ENCODE peak calls at places on chromosomes 2 and 18, in six cellular contexts. D is mesenchymal stem cell, Y is SK-N-SH, X is HCT116, L is uterus, G is left ventricle myocardium inferior. R is an unnamed sample. For H3K27me3 and H3K4me1, the result is how much of the 10 kb centered on the place peaks cover.

GRCh38 chr18:27577740-27578139 is 392.6 kb upstream of the CHST9 start:
- DNase-seq in G (no peak), X (no peak), Y (no peak), D (no peak), L (no peak), R (no peak)

GRCh38 chr2:190311893-190312634 is 7.6 kb downstream of the HIBCH start:
- DNase-seq in G (no peak), L (no peak), X (no peak), D (no peak), Y (no peak), R (no peak)

GRCh38 chr18:2376707-2377106 is 194.6 kb downstream of the METTL4 start:
- DNase-seq in D (no peak), Y (no peak), L (no peak), G (no peak), X (no peak), R (no peak)

GRCh38 chr2:134934150-134934549 is 15.5 kb downstream of the CCNT2 start:
- DNase-seq in D (no peak), X (no peak), Y (no peak), G (no peak), L (no peak), R (no peak)

GRCh38 chr2:9538000-9538507 is 17.6 kb downstream of the ADAM17 start:
- DNase-seq in G (no peak), D (peak), Y (no peak), L (no peak), X (no peak), R (no peak)

GRCh38 chr2:205216580-205216979 is 465.7 kb upstream of the NRP2 start:
- DNase-seq in D (no peak), X (no peak), Y (no peak), L (no peak), G (no peak), R (no peak)

GRCh38 chr18:24913507-24914147 is 438.3 kb downstream of the ZNF521 start:
- DNase-seq in G (no peak), X (no peak), L (no peak), Y (peak), D (peak), R (no peak)

GRCh38 chr2:222861411-222862067 is 703 bp downstream of the ACSL3 start:
- DNase-seq in L (peak), G (peak), Y (peak), X (no peak), D (no peak), R (peak)

GRCh38 chr2:36707050-36707449 is 10.5 kb downstream of the VIT start:
- DNase-seq in G (no peak), L (no peak), Y (no peak), X (no peak), D (peak), R (no peak)

GRCh38 chr18:2883137-2883671 is 36.4 kb downstream of the EMILIN2 start:
- DNase-seq in Y (no peak), X (no peak), G (no peak), L (peak), D (no peak), R (no peak)

GRCh38 chr2:20439193-20439475 is 7.7 kb upstream of the RHOB start:
- DNase-seq in Y (no peak), D (peak), L (no peak), X (no peak), G (no peak), R (no peak)

GRCh38 chr2:147095376-147095775 is 749.5 kb upstream of the ACVR2A start:
- DNase-seq in D (no peak), X (no peak), Y (no peak), L (no peak), G (no peak), R (no peak)

GRCh38 chr2:227389661-227390060 is 1.9 kb upstream of the SCYGR1 start:
- DNase-seq in D (no peak), Y (no peak), G (no peak), X (no peak), L (no peak), R (no peak)

GRCh38 chr2:241777167-241777685 is 604 bp downstream of the GAL3ST2 start:
- DNase-seq in G (no peak), X (no peak), D (no peak), L (no peak), Y (peak), R (peak)

GRCh38 chr18:13095466-13095865 is 104.3 kb downstream of the CEP192 start:
- DNase-seq in L (no peak), Y (no peak), D (no peak), X (no peak), G (no peak), R (no peak)

GRCh38 chr18:50917021-50917420 is 38.1 kb downstream of the ME2 start:
- DNase-seq in G (no peak), Y (no peak), L (no peak), D (no peak), X (no peak), R (no peak)

GRCh38 chr2:238719641-238720040 is 128.2 kb upstream of the TWIST2 start:
- DNase-seq in L (no peak), D (no peak), Y (no peak), G (no peak), X (no peak), R (no peak)

GRCh38 chr2:25188405-25188804 is 20.0 kb upstream of the POMC start:
- DNase-seq in X (no peak), L (no peak), D (no peak), G (no peak), Y (no peak), R (no peak)

GRCh38 chr2:127174176-127174575 is 45.9 kb downstream of the CYP27C1 start:
- DNase-seq in Y (peak), L (peak), X (no peak), G (no peak), D (peak), R (no peak)

GRCh38 chr2:229921101-229921891 is 513 bp downstream of the TRIP12 start:
- DNase-seq in L (peak), X (peak), D (peak), G (peak), Y (peak), R (peak)

GRCh38 chr18:57397440-57397839 is 37.7 kb upstream of the ONECUT2 start:
- DNase-seq in L (no peak), X (peak), Y (no peak), D (peak), G (no peak), R (no peak)

GRCh38 chr18:8757598-8757997 is 52.2 kb downstream of the MTCL1 start:
- DNase-seq in X (no peak), L (no peak), Y (no peak), G (no peak), D (no peak), R (no peak)

GRCh38 chr2:115165529-115166109 is 723.2 kb downstream of the DPP10 start:
- DNase-seq in L (no peak), D (peak), Y (peak), G (no peak), X (no peak), R (no peak)

GRCh38 chr2:73925853-73926492 is 707 bp upstream of the DGUOK start:
- DNase-seq in D (no peak), Y (peak), L (no peak), X (no peak), G (no peak), R (no peak)

GRCh38 chr18:5895886-5896740 is 791 bp upstream of the TMEM200C start:
- DNase-seq in X (no peak), Y (peak), G (peak), D (peak), L (no peak), R (peak)

DNA sequence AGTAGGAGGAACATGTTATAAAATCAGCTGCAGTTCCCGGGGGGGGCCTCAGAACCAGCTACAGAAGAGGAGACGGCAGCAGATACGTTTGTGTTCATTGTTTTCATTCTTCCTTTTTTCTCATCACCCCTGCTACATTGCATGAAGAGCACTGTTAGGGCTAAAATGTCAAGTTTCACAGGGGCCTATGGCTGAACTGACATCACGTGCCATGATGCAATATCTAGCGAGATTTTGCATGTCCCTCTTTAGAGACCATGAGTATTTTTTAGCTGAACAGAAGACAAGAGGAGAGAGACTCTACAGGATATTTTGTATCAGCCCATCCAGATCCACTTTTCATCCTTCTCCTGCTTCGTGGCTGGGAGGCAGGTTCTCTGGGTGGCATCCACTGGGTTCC is 97.6 kb downstream of the MRPS9 start:
- DNase-seq in G (no peak), L (no peak), D (no peak), Y (no peak), X (no peak), R (no peak)
- H3K27me3 ChIP-seq in G (under half), L (under half), D (under half), Y (under half), X (under half), R (under half)

GRCh38 chr2:51027442-51027841 is 4.5 kb downstream of the NRXN1 start:
- DNase-seq in X (no peak), Y (no peak), G (no peak), D (no peak), L (no peak), R (no peak)
- H3K4me1 ChIP-seq in X (under half), Y (under half), G (under half), D (under half), L (under half), R (under half)

GRCh38 chr2:85577063-85577385 is 362 bp upstream of the VAMP8 start:
- DNase-seq in X (no peak), D (no peak), Y (no peak), G (no peak), L (no peak), R (no peak)

GRCh38 chr2:85578243-85579180 is 1.1 kb downstream of the VAMP8 start:
- DNase-seq in X (no peak), L (no peak), G (peak), Y (no peak), D (peak), R (peak)

GRCh38 chr2:85577386-85578242 is at the start of gene VAMP8:
- DNase-seq in X (peak), L (no peak), Y (no peak), G (no peak), D (peak), R (no peak)

GRCh38 chr2:85580206-85580605 is 2.8 kb downstream of the VAMP8 start:
- DNase-seq in G (no peak), Y (no peak), D (no peak), L (no peak), X (no peak), R (no peak)

GRCh38 chr2:85579266-85579935 is 2.0 kb downstream of the VAMP8 start:
- DNase-seq in D (peak), L (no peak), X (no peak), G (no peak), Y (no peak), R (peak)
- H3K27ac ChIP-seq in D (peak), L (peak), X (no peak), G (peak), Y (no peak), R (no peak)

GRCh38 chr2:1602359-1603010 is 141.8 kb downstream of the PXDN start:
- DNase-seq in X (no peak), L (no peak), D (peak), Y (no peak), G (no peak), R (no peak)

GRCh38 chr2:1603059-1603458 is 141.3 kb downstream of the PXDN start:
- DNase-seq in D (no peak), L (no peak), G (no peak), X (no peak), Y (no peak), R (no peak)

GRCh38 chr2:1600191-1601063 is 143.9 kb downstream of the PXDN start:
- DNase-seq in G (no peak), D (peak), X (no peak), L (no peak), Y (no peak), R (no peak)

GRCh38 chr2:1601064-1601405 is 143.3 kb downstream of the PXDN start:
- DNase-seq in D (peak), G (no peak), L (no peak), X (no peak), Y (no peak), R (no peak)

GRCh38 chr2:1601471-1602358 is 142.6 kb downstream of the PXDN start:
- DNase-seq in L (no peak), G (peak), D (peak), X (no peak), Y (no peak), R (no peak)
- H3K27me3 ChIP-seq in L (under half), G (under half), D (under half), X (under half), Y (under half), R (under half)

DNA sequence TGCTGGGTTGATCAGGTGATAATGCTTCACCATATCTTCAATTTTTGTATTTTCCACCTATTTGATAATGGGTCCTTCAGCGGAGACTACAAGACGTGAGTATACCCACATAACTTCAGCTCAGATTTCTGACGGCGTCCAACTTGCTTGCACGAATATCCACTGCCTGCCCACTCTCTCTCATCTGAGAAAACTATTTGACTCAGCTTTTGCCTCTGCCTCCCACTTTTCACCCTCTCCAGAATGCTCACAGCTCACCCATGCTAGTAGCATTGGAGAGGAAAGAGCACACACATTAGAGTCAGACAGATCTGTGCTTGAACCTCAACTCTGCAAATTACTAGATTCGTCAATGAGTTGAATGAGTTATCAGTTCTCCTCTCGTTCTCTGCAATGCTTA is 166.8 kb downstream of the BCL2 start:
- DNase-seq in Y (no peak), D (no peak), G (no peak), L (no peak), X (no peak), R (no peak)
- H3K4me1 ChIP-seq in Y (under half), D (under half), G (under half), L (under half), X (under half), R (under half)

GRCh38 chr2:23904215-23904614 is 22.7 kb downstream of the ATAD2B start:
- DNase-seq in G (no peak), X (no peak), Y (no peak), L (no peak), D (no peak), R (no peak)
- H3K27ac ChIP-seq in G (no peak), X (no peak), Y (peak), L (no peak), D (no peak), R (no peak)

GRCh38 chr2:120631719-120632118 is 103.9 kb upstream of the GLI2 start:
- DNase-seq in Y (no peak), L (no peak), X (no peak), G (no peak), D (no peak), R (no peak)
- H3K27me3 ChIP-seq in Y (under half), L (under half), X (under half), G (half or more), D (half or more), R (under half)

DNA sequence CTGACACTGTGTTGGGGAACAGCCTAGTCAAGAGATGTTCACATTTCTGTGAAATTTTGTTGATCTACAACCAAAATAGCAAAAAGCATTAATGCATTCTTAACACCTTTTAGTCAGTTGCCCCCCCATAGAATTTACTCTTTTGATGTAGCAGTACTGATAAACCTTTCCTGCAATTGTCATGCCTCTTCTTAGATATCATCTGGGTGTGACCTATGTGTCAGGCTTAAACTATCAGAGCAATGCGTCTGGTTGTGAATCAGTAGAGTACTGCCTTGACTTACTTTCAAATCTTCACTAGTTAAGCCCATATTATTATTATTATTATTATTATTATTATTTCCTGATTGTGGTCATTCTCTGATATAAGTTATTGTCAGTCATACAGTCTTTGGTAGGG is 61.9 kb downstream of the GREB1L start:
- DNase-seq in X (peak), Y (no peak), G (no peak), D (no peak), L (no peak), R (no peak)
- H3K4me1 ChIP-seq in X (half or more), Y (under half), G (under half), D (under half), L (under half), R (under half)